ENCODE peak calls at places on chromosomes 7 and 10, in eight cellular contexts. Z, M, U, D, Y, B, O and C are unnamed samples.

GRCh38 chr7:75889223-75889825 is 10.5 kb downstream of the RHBDD2 start:
- DNase-seq in Z (peak), M (no peak), O (no peak), U (no peak), Y (no peak), B (no peak), D (no peak), C (no peak)

GRCh38 chr7:83782628-83783027 is 133.7 kb upstream of the SEMA3E start:
- DNase-seq in B (no peak), O (no peak), U (no peak), Z (no peak), Y (no peak), M (no peak), D (no peak), C (no peak)

GRCh38 chr10:130814610-130815009 is 496.9 kb downstream of the TCERG1L start:
- DNase-seq in U (no peak), M (no peak), D (no peak), Z (peak), B (no peak), Y (no peak), O (no peak), C (no peak)

GRCh38 chr10:97407211-97407951 is 6.2 kb upstream of the RRP12 start:
- DNase-seq in D (no peak), M (peak), Y (peak), U (peak), B (no peak), O (peak), Z (peak), C (peak)

GRCh38 chr10:74419491-74420466 is 268.8 kb downstream of the ADK start:
- DNase-seq in O (no peak), U (peak), Z (peak), Y (peak), M (peak), B (no peak), D (no peak), C (no peak)

GRCh38 chr7:4694653-4695335 is 12.7 kb downstream of the FOXK1 start:
- DNase-seq in U (no peak), B (no peak), M (no peak), Y (no peak), O (peak), Z (peak), D (no peak), C (peak)

GRCh38 chr10:132698761-132699391 is 87.1 kb downstream of the NKX6-2 start:
- DNase-seq in M (no peak), D (no peak), Y (no peak), U (no peak), O (no peak), B (no peak), Z (peak), C (peak)

GRCh38 chr7:57305192-57305748 is 144.7 kb upstream of the ZNF716 start:
- DNase-seq in U (no peak), Y (no peak), B (no peak), D (no peak), Z (peak), O (no peak), M (no peak), C (no peak)

GRCh38 chr10:33126742-33127141 is 168.7 kb upstream of the ITGB1 start:
- DNase-seq in U (no peak), Z (no peak), M (no peak), Y (no peak), D (no peak), B (no peak), O (no peak), C (no peak)

GRCh38 chr7:37256631-37257030 is 192.0 kb downstream of the ELMO1 start:
- DNase-seq in O (no peak), M (no peak), B (no peak), U (no peak), D (no peak), Z (no peak), Y (no peak), C (no peak)

GRCh38 chr10:129864082-129864481 is 100.0 kb downstream of the EBF3 start:
- DNase-seq in Z (no peak), Y (no peak), M (no peak), U (no peak), B (no peak), D (no peak), O (no peak), C (no peak)

GRCh38 chr10:113895018-113895417 is 40.6 kb downstream of the NHLRC2 start:
- DNase-seq in Z (no peak), Y (no peak), O (peak), U (no peak), M (no peak), B (no peak), D (no peak), C (no peak)

GRCh38 chr10:126014309-126014708 is 117.9 kb downstream of the FANK1 start:
- DNase-seq in M (no peak), B (no peak), U (no peak), D (no peak), O (peak), Z (no peak), Y (no peak), C (no peak)

GRCh38 chr7:155145477-155146255 is 75.5 kb downstream of the HTR5A start:
- DNase-seq in O (no peak), D (no peak), U (no peak), M (no peak), Z (no peak), B (no peak), Y (no peak), C (no peak)

GRCh38 chr7:7922684-7923385 is 45.8 kb upstream of the GLCCI1 start:
- DNase-seq in Z (no peak), U (no peak), Y (peak), M (no peak), O (no peak), D (no peak), B (no peak), C (no peak)

GRCh38 chr10:97640868-97641811 is 669 bp downstream of the PI4K2A start:
- DNase-seq in B (no peak), M (no peak), U (peak), Y (peak), Z (peak), O (no peak), D (no peak), C (peak)

GRCh38 chr7:134645478-134645877 is 1.2 kb upstream of the BPGM start:
- DNase-seq in B (no peak), Z (no peak), D (no peak), Y (no peak), O (no peak), M (no peak), U (no peak), C (no peak)

GRCh38 chr10:118798186-118798811 is 43.5 kb upstream of the CACUL1 start:
- DNase-seq in D (no peak), M (no peak), O (peak), Z (no peak), B (no peak), Y (no peak), U (no peak), C (no peak)

GRCh38 chr10:130398090-130398994 is 262.2 kb downstream of the GLRX3 start:
- DNase-seq in Y (no peak), O (no peak), Z (no peak), D (no peak), B (no peak), M (no peak), U (no peak), C (no peak)

GRCh38 chr10:35259769-35260397 is 76.4 kb upstream of the CCNY start:
- DNase-seq in Z (no peak), D (no peak), Y (no peak), U (no peak), M (no peak), O (peak), B (no peak), C (no peak)

GRCh38 chr10:77909021-77909754 is 17.4 kb downstream of the DLG5 start:
- DNase-seq in D (no peak), M (no peak), O (no peak), U (peak), Z (no peak), B (no peak), Y (no peak), C (no peak)

GRCh38 chr7:74051629-74052410 is 23.8 kb downstream of the ELN start:
- DNase-seq in U (peak), Y (peak), B (no peak), O (no peak), D (no peak), M (no peak), Z (peak), C (no peak)

GRCh38 chr7:23530355-23530754 is 1.4 kb downstream of the TRA2A start:
- DNase-seq in D (no peak), M (peak), U (peak), Z (peak), Y (peak), B (peak), O (no peak), C (no peak)

GRCh38 chr10:70324341-70324861 is 40.6 kb upstream of the NPFFR1 start:
- DNase-seq in D (no peak), Y (peak), Z (peak), M (no peak), O (no peak), B (no peak), U (no peak), C (no peak)

GRCh38 chr10:11724938-11725776 is 17.0 kb upstream of the ECHDC3 start:
- DNase-seq in M (no peak), Z (peak), U (peak), Y (peak), D (no peak), B (peak), O (peak), C (no peak)

GRCh38 chr10:119834188-119834587 is 38.5 kb downstream of the MCMBP start:
- DNase-seq in D (no peak), Z (no peak), U (no peak), Y (no peak), M (no peak), O (no peak), B (no peak), C (no peak)

GRCh38 chr7:54967384-54967783 is 51.4 kb upstream of the EGFR start:
- DNase-seq in B (no peak), O (no peak), Z (no peak), Y (peak), D (no peak), U (no peak), M (no peak), C (no peak)

GRCh38 chr10:69004821-69005220 is 16.2 kb downstream of the KIFBP start:
- DNase-seq in M (no peak), Z (peak), O (no peak), B (no peak), Y (peak), D (no peak), U (peak), C (no peak)

GRCh38 chr10:52883996-52884871 is 111.7 kb upstream of the MBL2 start:
- DNase-seq in U (peak), Z (peak), O (peak), D (no peak), Y (peak), M (no peak), B (peak), C (no peak)

GRCh38 chr7:90828601-90829000 is 232.5 kb downstream of the CDK14 start:
- DNase-seq in O (no peak), M (no peak), Z (no peak), D (no peak), B (no peak), Y (no peak), U (no peak), C (no peak)

GRCh38 chr7:152909683-152910544 is 150.4 kb downstream of the ACTR3B start:
- DNase-seq in U (no peak), Z (no peak), M (no peak), D (no peak), O (no peak), Y (peak), B (no peak), C (no peak)

GRCh38 chr7:18555968-18556367 is 60.4 kb downstream of the HDAC9 start:
- DNase-seq in U (no peak), Z (no peak), M (no peak), D (no peak), B (no peak), O (no peak), Y (no peak), C (no peak)

GRCh38 chr10:98047009-98047741 is 16.8 kb upstream of the CRTAC1 start:
- DNase-seq in Z (no peak), U (peak), D (no peak), O (no peak), B (peak), M (no peak), Y (no peak), C (peak)

GRCh38 chr10:73997479-73997805 is 474 bp upstream of the VCL start:
- DNase-seq in D (no peak), U (peak), M (peak), O (no peak), Z (no peak), B (no peak), Y (no peak), C (no peak)

GRCh38 chr10:84510121-84510520 is 181.7 kb downstream of the CCSER2 start:
- DNase-seq in D (no peak), O (no peak), M (no peak), B (no peak), Z (no peak), U (no peak), Y (peak), C (no peak)

GRCh38 chr7:148867571-148868377 is 16.3 kb downstream of the EZH2 start:
- DNase-seq in M (no peak), B (no peak), O (no peak), D (no peak), Z (no peak), Y (no peak), U (no peak), C (no peak)

GRCh38 chr7:4241791-4242190 is 440.3 kb upstream of the FOXK1 start:
- DNase-seq in B (no peak), U (no peak), Y (no peak), D (no peak), M (no peak), Z (peak), O (no peak), C (no peak)

GRCh38 chr10:110334061-110334656 is 29.4 kb upstream of the SMNDC1 start:
- DNase-seq in Y (no peak), M (no peak), O (no peak), U (no peak), D (no peak), Z (no peak), B (no peak), C (no peak)